ENCODE peak calls at places on chromosome 7, in seven cellular contexts. Q, D, K, J, Y, B and E are unnamed samples.

GRCh38 chr7:77684030-77684429 is 12.2 kb upstream of the RSBN1L start:
- DNase-seq in B (no peak), K (no peak), Q (no peak), D (no peak), J (peak), Y (no peak), E (no peak)

GRCh38 chr7:153444591-153444990 is 607.6 kb upstream of the DPP6 start:
- DNase-seq in B (no peak), J (no peak), Q (no peak), Y (no peak), D (no peak), K (no peak), E (no peak)

GRCh38 chr7:75968561-75969001 is 25.8 kb downstream of the TMEM120A start:
- DNase-seq in Y (no peak), J (no peak), B (no peak), Q (no peak), K (no peak), D (no peak), E (no peak)

GRCh38 chr7:738241-738640 is 11.2 kb upstream of the PRKAR1B start:
- DNase-seq in D (no peak), J (no peak), K (no peak), B (no peak), Y (no peak), Q (no peak), E (no peak)

GRCh38 chr7:155878674-155879073 is 66.4 kb upstream of the SHH start:
- DNase-seq in D (no peak), J (no peak), K (no peak), Q (no peak), B (no peak), Y (no peak), E (no peak)

GRCh38 chr7:12161146-12161545 is 49.9 kb upstream of the TMEM106B start:
- DNase-seq in J (no peak), K (no peak), Q (no peak), Y (no peak), D (no peak), B (no peak), E (no peak)

GRCh38 chr7:115600196-115600595 is 430.4 kb downstream of the TFEC start:
- DNase-seq in K (no peak), Q (no peak), J (no peak), Y (no peak), B (no peak), D (no peak), E (no peak)

GRCh38 chr7:85634951-85635350 is 448.1 kb upstream of the SEMA3D start:
- DNase-seq in Q (no peak), J (no peak), Y (no peak), K (no peak), D (no peak), B (no peak), E (no peak)

GRCh38 chr7:136146925-136147324 is 169.8 kb upstream of the MTPN start:
- DNase-seq in J (no peak), D (no peak), Y (peak), Q (no peak), B (no peak), K (no peak), E (no peak)

GRCh38 chr7:94348142-94348541 is 46.6 kb upstream of the COL1A2 start:
- DNase-seq in B (no peak), Q (no peak), K (no peak), D (no peak), Y (no peak), J (no peak), E (no peak)

GRCh38 chr7:128437426-128438332 is 18.0 kb upstream of the HILPDA start:
- DNase-seq in D (no peak), J (no peak), Y (no peak), K (no peak), Q (no peak), B (no peak), E (no peak)

GRCh38 chr7:23713285-23714235 is 3.5 kb downstream of the STK31 start:
- DNase-seq in J (no peak), Q (no peak), B (no peak), Y (no peak), D (no peak), K (no peak), E (no peak)